ENCODE peak calls at places on chromosomes 5 and 9, in six cellular contexts. B, X, T, F, E and R are unnamed samples.

GRCh38 chr9:123425261-123425821 is 69.3 kb downstream of the CRB2 start:
- DNase-seq in X (no peak), E (no peak), T (no peak), B (peak), F (no peak), R (no peak)

GRCh38 chr5:150058480-150059126 is 27.8 kb downstream of the CSF1R start:
- DNase-seq in T (peak), E (peak), B (no peak), F (no peak), X (peak), R (no peak)

GRCh38 chr5:64839936-64840335 is 71.2 kb downstream of the CWC27 start:
- DNase-seq in T (no peak), E (no peak), B (no peak), F (no peak), X (no peak), R (no peak)

GRCh38 chr5:113489299-113489698 is 1.0 kb upstream of the MCC start:
- DNase-seq in B (no peak), T (peak), X (no peak), F (no peak), E (peak), R (no peak)

GRCh38 chr9:131218370-131218769 is 57.9 kb downstream of the FAM78A start:
- DNase-seq in T (no peak), B (no peak), E (no peak), X (no peak), F (no peak), R (no peak)

GRCh38 chr5:14435481-14435880 is 146.1 kb upstream of the OTULINL start:
- DNase-seq in F (no peak), E (no peak), T (no peak), B (no peak), X (no peak), R (no peak)

GRCh38 chr9:88916875-88917274 is 74.4 kb upstream of the S1PR3 start:
- DNase-seq in X (no peak), B (no peak), E (no peak), T (no peak), F (no peak), R (no peak)

GRCh38 chr5:133921899-133922468 is 46.4 kb downstream of the C5orf15 start:
- DNase-seq in X (no peak), E (no peak), T (no peak), B (no peak), F (no peak), R (no peak)

GRCh38 chr5:179437341-179438001 is 92.2 kb upstream of the ADAMTS2 start:
- DNase-seq in B (peak), E (no peak), X (no peak), T (no peak), F (no peak), R (no peak)

GRCh38 chr5:129172561-129172960 is 78.0 kb downstream of the ISOC1 start:
- DNase-seq in B (peak), X (no peak), T (peak), F (no peak), E (peak), R (no peak)

GRCh38 chr9:130128251-130128650 is 44.0 kb upstream of the NCS1 start:
- DNase-seq in E (peak), B (no peak), F (no peak), T (no peak), X (no peak), R (peak)

GRCh38 chr5:128644863-128645262 is 106.8 kb upstream of the FBN2 start:
- DNase-seq in T (peak), F (no peak), E (peak), B (no peak), X (no peak), R (no peak)

GRCh38 chr9:105479846-105480245 is 32.0 kb downstream of the FSD1L start:
- DNase-seq in B (no peak), X (no peak), E (no peak), T (peak), F (no peak), R (no peak)

GRCh38 chr5:149229298-149229937 is 42.2 kb upstream of the AFAP1L1 start:
- DNase-seq in X (no peak), T (no peak), F (no peak), B (no peak), E (no peak), R (no peak)

GRCh38 chr5:159106569-159107282 is 7.0 kb upstream of the EBF1 start:
- DNase-seq in T (peak), F (no peak), E (peak), B (peak), X (peak), R (peak)

GRCh38 chr9:93134740-93135444 is 841 bp upstream of the NINJ1 start:
- DNase-seq in F (no peak), E (no peak), T (no peak), X (no peak), B (no peak), R (no peak)

GRCh38 chr5:29263836-29264235 is 1929.7 kb upstream of the CDH6 start:
- DNase-seq in X (no peak), E (peak), B (no peak), F (no peak), T (no peak), R (no peak)

GRCh38 chr9:79477955-79478751 is 93.6 kb upstream of the TLE4 start:
- DNase-seq in X (no peak), E (peak), F (no peak), T (no peak), B (peak), R (peak)

GRCh38 chr9:118325757-118326156 is 621.6 kb downstream of the TLR4 start:
- DNase-seq in X (no peak), B (no peak), F (no peak), E (no peak), T (no peak), R (no peak)

GRCh38 chr5:41193462-41194166 is 19.7 kb downstream of the C6 start:
- DNase-seq in F (peak), X (no peak), E (peak), T (peak), B (no peak), R (no peak)

GRCh38 chr9:127307802-127308201 is 43.2 kb downstream of the GARNL3 start:
- DNase-seq in X (no peak), F (peak), E (no peak), B (no peak), T (no peak), R (no peak)

GRCh38 chr9:132074736-132075135 is 4.9 kb downstream of the MED27 start:
- DNase-seq in F (no peak), T (peak), B (no peak), X (no peak), E (peak), R (no peak)

GRCh38 chr5:103923616-103924168 is 361.1 kb upstream of the NUDT12 start:
- DNase-seq in E (no peak), T (no peak), B (peak), F (no peak), X (no peak), R (no peak)

GRCh38 chr9:20508242-20508641 is 114.1 kb downstream of the MLLT3 start:
- DNase-seq in F (no peak), B (no peak), X (no peak), T (no peak), E (peak), R (no peak)

GRCh38 chr9:118336952-118337349 is 632.7 kb downstream of the TLR4 start:
- DNase-seq in B (no peak), E (no peak), X (no peak), T (no peak), F (no peak), R (no peak)

DNA sequence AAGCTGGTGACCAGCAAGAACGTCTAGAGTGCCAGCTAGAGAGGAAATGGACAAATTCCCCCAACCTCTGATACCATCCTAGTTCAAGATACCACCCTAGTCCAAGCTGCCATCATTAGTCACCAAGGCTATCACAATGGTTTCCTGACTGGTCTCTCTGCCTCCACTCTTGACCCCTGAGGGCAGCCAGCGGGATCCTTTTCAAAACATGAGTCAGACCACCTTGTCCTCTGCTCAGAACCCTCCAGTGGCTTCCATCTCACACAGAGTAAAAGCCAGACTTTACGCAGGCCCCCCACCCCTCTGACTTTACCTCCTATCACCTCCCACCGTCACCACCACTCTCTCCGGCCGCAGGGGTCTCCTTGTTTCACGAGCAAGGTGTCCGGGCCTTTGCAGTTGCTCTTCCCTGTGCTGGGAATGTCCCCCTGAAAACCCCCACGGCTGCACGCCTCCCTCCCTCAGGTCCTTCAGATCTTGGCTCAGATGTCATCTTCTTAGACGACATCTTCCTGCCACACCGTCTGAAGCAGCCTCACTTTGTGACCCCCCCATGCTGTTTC is 42.2 kb upstream of the FBXW11 start:
- DNase-seq in E (peak), T (peak), X (no peak), B (no peak), F (no peak), R (no peak)
- TF ChIP-seq CTCF in E (no peak), T (no peak), X (no peak), B (no peak), F (no peak), R (no peak)

GRCh38 chr9:19049872-19050636 is 827 bp downstream of the RRAGA start:
- DNase-seq in B (peak), E (peak), F (no peak), T (peak), X (peak), R (peak)

GRCh38 chr9:19050637-19051591 is 1.7 kb downstream of the RRAGA start:
- DNase-seq in E (peak), T (no peak), F (no peak), X (no peak), B (no peak), R (peak)

GRCh38 chr9:19048966-19049871 is at the start of gene RRAGA:
- DNase-seq in F (peak), E (peak), B (peak), X (peak), T (peak), R (peak)
- H3K4me3 ChIP-seq in F (peak), E (peak), B (peak), X (peak), T (peak), R (peak)

DNA sequence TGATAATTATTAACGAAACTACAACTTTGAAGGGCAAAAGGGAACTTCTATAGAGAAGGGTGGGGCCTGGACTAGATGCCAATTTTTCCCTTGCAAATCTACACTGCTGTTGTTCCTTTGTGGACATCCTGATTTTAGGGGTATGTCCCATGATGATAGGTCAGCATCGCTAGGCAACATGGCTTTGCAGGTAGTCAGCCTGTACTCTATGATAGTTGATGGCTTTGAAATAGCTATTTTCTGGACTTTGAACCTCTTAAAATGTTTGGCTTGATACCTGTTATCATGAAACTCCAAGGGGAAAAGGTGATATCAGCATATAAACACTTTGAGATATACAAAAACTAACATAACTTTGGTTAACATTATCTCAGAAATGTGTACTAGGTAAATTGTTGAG is 533.3 kb downstream of the CTNND2 start:
- DNase-seq in X (no peak), B (no peak), F (no peak), T (no peak), E (no peak), R (no peak)
- TF ChIP-seq CTCF in X (no peak), B (no peak), F (no peak), T (no peak), E (no peak), R (no peak)

GRCh38 chr9:136149853-136150252 is 31.2 kb upstream of the TMEM250 start:
- DNase-seq in E (no peak), F (no peak), X (no peak), B (no peak), T (no peak), R (no peak)
- H3K4me3 ChIP-seq in E (no peak), F (no peak), X (no peak), B (no peak), T (no peak), R (no peak)

GRCh38 chr5:78323241-78323640 is 28.7 kb upstream of the AP3B1 start:
- DNase-seq in B (no peak), X (no peak), T (no peak), E (no peak), F (no peak), R (no peak)

GRCh38 chr5:78318337-78318736 is 23.8 kb upstream of the AP3B1 start:
- DNase-seq in X (no peak), E (no peak), F (no peak), T (no peak), B (no peak), R (no peak)

GRCh38 chr5:78317515-78317914 is 23.0 kb upstream of the AP3B1 start:
- DNase-seq in F (no peak), X (no peak), E (no peak), T (no peak), B (no peak), R (no peak)

GRCh38 chr5:78320461-78320860 is 26.0 kb upstream of the AP3B1 start:
- DNase-seq in X (no peak), T (peak), E (peak), B (peak), F (no peak), R (peak)
- TF ChIP-seq CTCF in X (peak), T (peak), E (peak), B (peak), F (peak), R (peak)

GRCh38 chr9:121974421-121974820 is 118.7 kb downstream of the TTLL11 start:
- DNase-seq in X (no peak), T (no peak), F (no peak), B (no peak), E (no peak), R (no peak)

GRCh38 chr9:121976751-121977150 is 116.4 kb downstream of the TTLL11 start:
- DNase-seq in B (no peak), X (no peak), F (no peak), E (peak), T (peak), R (peak)

GRCh38 chr9:121975801-121976277 is 117.3 kb downstream of the TTLL11 start:
- DNase-seq in T (peak), E (no peak), B (no peak), X (no peak), F (no peak), R (no peak)

GRCh38 chr9:121968056-121968455 is 125.1 kb downstream of the TTLL11 start:
- DNase-seq in E (no peak), X (no peak), B (no peak), F (no peak), T (no peak), R (no peak)

GRCh38 chr9:121972501-121972981 is 120.6 kb downstream of the TTLL11 start:
- DNase-seq in B (no peak), X (no peak), F (no peak), T (peak), E (no peak), R (peak)
- H3K4me3 ChIP-seq in B (no peak), X (no peak), F (no peak), T (no peak), E (no peak), R (peak)

GRCh38 chr9:2017209-2017458 is 2.0 kb downstream of the SMARCA2 start:
- DNase-seq in B (peak), E (peak), T (no peak), X (no peak), F (no peak), R (no peak)

GRCh38 chr9:2017459-2018161 is 2.5 kb downstream of the SMARCA2 start:
- DNase-seq in T (peak), F (peak), B (peak), X (peak), E (peak), R (peak)

GRCh38 chr9:2015581-2016410 is 649 bp downstream of the SMARCA2 start:
- DNase-seq in F (no peak), X (peak), B (peak), T (peak), E (peak), R (peak)

GRCh38 chr9:2018162-2018643 is 3.1 kb downstream of the SMARCA2 start:
- DNase-seq in T (no peak), B (no peak), F (no peak), E (no peak), X (no peak), R (no peak)

GRCh38 chr9:2016411-2017208 is 1.5 kb downstream of the SMARCA2 start:
- DNase-seq in F (peak), E (peak), X (peak), B (peak), T (peak), R (peak)
- TF ChIP-seq CTCF in F (no peak), E (no peak), X (no peak), B (peak), T (no peak), R (no peak)

DNA sequence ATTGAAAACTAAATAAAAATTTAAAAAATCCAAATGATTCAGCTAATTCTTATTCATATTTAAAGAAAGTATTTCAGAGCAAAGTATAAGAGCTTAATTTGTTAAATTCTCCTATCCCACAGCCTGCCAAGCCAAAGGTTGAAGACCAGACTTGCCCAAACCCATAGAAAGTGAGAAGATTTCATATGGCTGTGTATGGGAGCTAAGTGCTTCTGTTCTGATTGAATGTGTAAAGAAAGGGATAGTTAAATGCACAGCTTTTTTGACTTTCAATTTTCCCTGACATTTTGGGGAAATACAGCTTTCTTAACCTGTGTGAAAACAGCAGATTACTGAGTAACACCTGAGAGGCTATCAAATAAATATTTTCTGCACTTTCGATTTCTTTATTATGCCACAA is 125.0 kb upstream of the MTAP start:
- DNase-seq in F (no peak), T (no peak), B (no peak), E (no peak), X (no peak), R (no peak)
- H3K4me3 ChIP-seq in F (no peak), T (no peak), B (no peak), E (no peak), X (no peak), R (no peak)

GRCh38 chr5:93875693-93876092 is 134.3 kb upstream of the POU5F2 start:
- DNase-seq in T (no peak), B (no peak), F (no peak), X (no peak), E (peak), R (no peak)
- TF ChIP-seq CTCF in T (peak), B (peak), F (no peak), X (no peak), E (peak), R (no peak)

GRCh38 chr9:76873821-76874220 is 32.1 kb downstream of the PRUNE2 start:
- DNase-seq in B (no peak), F (no peak), T (peak), E (no peak), X (no peak), R (no peak)
- H3K4me3 ChIP-seq in B (peak), F (no peak), T (no peak), E (no peak), X (no peak), R (no peak)